ENCODE peak calls at places on chromosomes 13 and 19, in six cellular contexts. F, P, N, H, R and G are unnamed samples.

GRCh38 chr19:54390942-54391577 is 24.2 kb upstream of the TTYH1 start:
- DNase-seq in F (peak; percentile 38), N (no peak), H (no peak), P (peak; percentile 74), R (peak; percentile 51), G (peak; percentile 57)

GRCh38 chr13:98677398-98677797 is 75.1 kb downstream of the SLC15A1 start:
- DNase-seq in F (no peak), R (no peak), H (no peak), P (no peak), N (no peak), G (no peak)

GRCh38 chr13:106151056-106151699 is 384.3 kb downstream of the EFNB2 start:
- DNase-seq in H (peak; percentile 96), F (peak; percentile 79), N (no peak), R (no peak), P (peak; percentile 53), G (peak; percentile 73)

GRCh38 chr13:27405521-27406134 is 18.8 kb upstream of the GTF3A start:
- DNase-seq in P (no peak), H (no peak), F (no peak), R (no peak), N (no peak), G (no peak)

GRCh38 chr19:23991170-23991569 is 76.5 kb downstream of the ZNF726 start:
- DNase-seq in N (no peak), H (no peak), F (no peak), P (peak; percentile 93), R (peak; percentile 80), G (peak; percentile 60)

GRCh38 chr19:18254546-18255500 is 19.4 kb downstream of the IQCN start:
- DNase-seq in H (no peak), F (no peak), N (no peak), R (no peak), P (no peak), G (no peak)

GRCh38 chr13:50448535-50448981 is 394.9 kb downstream of the DLEU7 start:
- DNase-seq in N (no peak), R (peak; percentile 68), H (no peak), P (peak; percentile 95), F (no peak), G (peak; percentile 97)

GRCh38 chr13:29758591-29759114 is 91.8 kb downstream of the UBL3 start:
- DNase-seq in R (peak; percentile 31), F (no peak), P (no peak), N (peak; percentile 28), H (no peak), G (no peak)

GRCh38 chr19:13689050-13689449 is 75.3 kb upstream of the MRI1 start:
- DNase-seq in N (no peak), P (peak; percentile 26), F (no peak), R (no peak), H (no peak), G (peak; percentile 31)

GRCh38 chr13:112955271-112955937 is 13.6 kb upstream of the MCF2L start:
- DNase-seq in F (no peak), N (no peak), R (no peak), P (no peak), H (no peak), G (no peak)

GRCh38 chr13:40672310-40673060 is 6.0 kb upstream of the FOXO1 start:
- DNase-seq in H (no peak), F (peak; percentile 91), P (peak; percentile 93), R (no peak), N (no peak), G (peak; percentile 90)

GRCh38 chr13:77872995-77873394 is 45.6 kb downstream of the EDNRB start:
- DNase-seq in N (no peak), R (no peak), H (no peak), F (no peak), P (no peak), G (no peak)

GRCh38 chr19:49119411-49120324 is at the start of gene PPFIA3:
- DNase-seq in P (peak; percentile 72), H (no peak), N (no peak), R (peak; percentile 63), F (no peak), G (peak; percentile 51)

GRCh38 chr13:37194428-37194861 is 89.0 kb upstream of the CSNK1A1L start:
- DNase-seq in F (no peak), N (no peak), H (no peak), R (no peak), P (peak; percentile 87), G (peak; percentile 71)

GRCh38 chr19:6357174-6357573 is 4.2 kb upstream of the CLPP start:
- DNase-seq in F (no peak), P (no peak), H (no peak), N (no peak), R (no peak), G (no peak)

GRCh38 chr13:113413898-113414282 is 39.4 kb downstream of the ADPRHL1 start:
- DNase-seq in P (no peak), F (no peak), N (no peak), R (no peak), H (no peak), G (no peak)

GRCh38 chr13:109273326-109273751 is 513.0 kb downstream of the IRS2 start:
- DNase-seq in R (no peak), H (no peak), F (no peak), P (no peak), N (no peak), G (peak; percentile 65)

GRCh38 chr19:55495646-55496349 is 7.6 kb downstream of the SSC5D start:
- DNase-seq in F (no peak), P (no peak), R (no peak), N (no peak), H (no peak), G (no peak)

GRCh38 chr19:43519436-43520088 is 7.4 kb downstream of the ETHE1 start:
- DNase-seq in R (peak; percentile 74), H (peak; percentile 78), F (peak; percentile 79), P (peak; percentile 81), N (no peak), G (peak; percentile 78)

GRCh38 chr19:2114821-2115220 is 18.1 kb downstream of the IZUMO4 start:
- DNase-seq in R (no peak), H (no peak), P (no peak), N (no peak), F (no peak), G (no peak)

GRCh38 chr13:97356592-97356991 is 77.4 kb upstream of the RAP2A start:
- DNase-seq in R (no peak), H (no peak), N (no peak), P (no peak), F (no peak), G (no peak)

GRCh38 chr19:55086730-55087541 is 11.3 kb downstream of the EPS8L1 start:
- DNase-seq in R (peak; percentile 75), P (peak; percentile 97), F (peak; percentile 70), H (peak; percentile 63), N (no peak), G (peak; percentile 97)

GRCh38 chr19:47315125-47315821 is 5.6 kb downstream of the C5AR1 start:
- DNase-seq in F (no peak), R (peak; percentile 65), N (no peak), H (peak; percentile 77), P (peak; percentile 57), G (peak; percentile 11)

GRCh38 chr19:17234911-17235617 is 9.0 kb downstream of the OCEL1 start:
- DNase-seq in R (peak; percentile 44), F (no peak), H (no peak), N (peak; percentile 77), P (peak; percentile 47), G (peak; percentile 43)

GRCh38 chr19:53978975-53979801 is 12.2 kb upstream of the CACNG6 start:
- DNase-seq in H (no peak), N (no peak), F (no peak), P (no peak), R (no peak), G (no peak)

GRCh38 chr13:97495678-97496077 is 61.7 kb downstream of the RAP2A start:
- DNase-seq in R (no peak), P (no peak), F (no peak), H (no peak), N (no peak), G (no peak)

GRCh38 chr13:35225159-35225558 is 251.3 kb downstream of the MAB21L1 start:
- DNase-seq in N (no peak), H (no peak), P (no peak), R (no peak), F (no peak), G (no peak)

GRCh38 chr19:12880551-12881171 is 588 bp downstream of the DNASE2 start:
- DNase-seq in H (no peak), P (no peak), F (no peak), N (no peak), R (no peak), G (no peak)

GRCh38 chr19:39363909-39364457 is 21.8 kb downstream of the SAMD4B start:
- DNase-seq in N (no peak), P (no peak), R (no peak), H (no peak), F (no peak), G (no peak)

GRCh38 chr19:1672769-1673644 is 20.6 kb upstream of the TCF3 start:
- DNase-seq in F (no peak), H (no peak), P (no peak), N (no peak), R (no peak), G (no peak)

GRCh38 chr19:16376649-16377048 is 52.0 kb downstream of the KLF2 start:
- DNase-seq in R (no peak), N (no peak), H (no peak), P (no peak), F (no peak), G (no peak)

GRCh38 chr19:44401108-44401786 is at the start of gene ZNF285:
- DNase-seq in H (peak; percentile 88), R (peak; percentile 94), F (peak; percentile 92), P (peak; percentile 96), N (peak; percentile 48), G (peak; percentile 98)

GRCh38 chr13:31369213-31369612 is 169.4 kb downstream of the B3GLCT start:
- DNase-seq in R (no peak), P (no peak), F (no peak), H (no peak), N (no peak), G (no peak)

GRCh38 chr19:12881172-12881808 is at the start of gene DNASE2:
- DNase-seq in N (peak; percentile 99), F (peak; percentile 71), H (peak; percentile 71), R (peak; percentile 96), P (peak; percentile 83), G (peak; percentile 82)

GRCh38 chr19:6271721-6272410 is 7.9 kb downstream of the MLLT1 start:
- DNase-seq in P (peak; percentile 76), R (peak; percentile 59), F (no peak), N (no peak), H (no peak), G (peak; percentile 72)

GRCh38 chr13:103055166-103055565 is 11.1 kb downstream of the SLC10A2 start:
- DNase-seq in P (no peak), F (no peak), R (no peak), H (no peak), N (no peak), G (no peak)